ENCODE peak calls at places on chromosomes 3 and 15, in seven cellular contexts. T is pons; L is HT1080; Y is kidney tubule cell; J is non-pigmented ciliary epithelial cell; D is T-helper 9 cell; M is stimulated activated naive CD8-positive, alpha-beta T cell treated with anti-CD3 and anti-CD28 coated beads, Interleukin-15, amount 100 ng/mL, for 72 hours. C is an unnamed sample.

GRCh38 chr3:113533534-113533892 is 1.2 kb downstream of the SIDT1 start:
- DNase-seq in D (peak; percentile 9), J (no peak), L (no peak), T (no peak), M (peak; percentile 42), Y (no peak), C (no peak)

GRCh38 chr3:127763337-127763736 is 59.0 kb downstream of the MGLL start:
- DNase-seq in T (no peak), M (no peak), D (no peak), Y (no peak), J (no peak), L (no peak), C (no peak)

GRCh38 chr3:135055449-135055848 is 260.4 kb downstream of the EPHB1 start:
- DNase-seq in D (no peak), T (no peak), J (no peak), Y (no peak), M (no peak), L (no peak), C (no peak)

GRCh38 chr15:85748729-85749128 is 46.0 kb downstream of the KLHL25 start:
- DNase-seq in J (no peak), Y (no peak), T (no peak), M (no peak), D (no peak), L (no peak), C (no peak)

GRCh38 chr3:32106929-32107362 is 526 bp downstream of the GPD1L start:
- DNase-seq in Y (peak; percentile 63), J (no peak), M (no peak), D (no peak), T (no peak), L (no peak), C (no peak)

GRCh38 chr15:83066034-83066760 is 855 bp downstream of the BTBD1 start:
- DNase-seq in L (no peak), M (no peak), D (no peak), Y (peak; percentile 32), J (no peak), T (no peak), C (no peak)

GRCh38 chr3:74121761-74122160 is 492.7 kb downstream of the CNTN3 start:
- DNase-seq in J (no peak), M (no peak), D (no peak), L (no peak), T (no peak), Y (no peak), C (no peak)

GRCh38 chr3:45969152-45969551 is 25.9 kb downstream of the CXCR6 start:
- DNase-seq in T (no peak), J (no peak), Y (no peak), L (no peak), D (no peak), M (no peak), C (no peak)

GRCh38 chr3:141303481-141304223 is 64.7 kb upstream of the ZBTB38 start:
- DNase-seq in Y (peak; percentile 84), L (peak; percentile 88), D (peak; percentile 37), M (peak; percentile 49), T (peak; percentile 83), J (no peak), C (peak; percentile 62)

GRCh38 chr3:149010504-149010951 is 19.2 kb downstream of the GYG1 start:
- DNase-seq in D (no peak), J (no peak), T (no peak), Y (no peak), L (peak; percentile 36), M (no peak), C (no peak)

GRCh38 chr15:80803580-80804525 is 24.7 kb downstream of the CEMIP start:
- DNase-seq in D (no peak), T (no peak), Y (no peak), J (no peak), M (peak; percentile 22), L (no peak), C (no peak)

GRCh38 chr15:52005748-52006701 is 13.0 kb upstream of the MAPK6 start:
- DNase-seq in T (no peak), Y (peak; percentile 65), L (peak; percentile 75), D (no peak), M (peak; percentile 47), J (no peak), C (no peak)

GRCh38 chr3:125165189-125165947 is 47.2 kb downstream of the SLC12A8 start:
- DNase-seq in Y (peak; percentile 9), L (peak; percentile 66), D (no peak), J (no peak), M (no peak), T (peak; percentile 64), C (no peak)

GRCh38 chr15:51724199-51724598 is 13.3 kb downstream of the LYSMD2 start:
- DNase-seq in L (no peak), Y (no peak), T (no peak), J (no peak), M (no peak), D (no peak), C (no peak)

GRCh38 chr15:98582900-98583554 is 65.3 kb upstream of the IGF1R start:
- DNase-seq in L (no peak), J (no peak), T (no peak), D (no peak), Y (no peak), M (no peak), C (no peak)

GRCh38 chr3:177427540-177427939 is 230.3 kb upstream of the TBL1XR1 start:
- DNase-seq in T (no peak), D (no peak), Y (peak; percentile 65), M (peak; percentile 26), J (no peak), L (peak; percentile 63), C (no peak)

GRCh38 chr3:63791974-63792373 is 27.1 kb upstream of the C3orf49 start:
- DNase-seq in M (no peak), Y (peak; percentile 35), J (peak; percentile 18), L (no peak), T (peak; percentile 40), D (no peak), C (no peak)

GRCh38 chr3:9251055-9251786 is 1.8 kb upstream of the SRGAP3 start:
- DNase-seq in T (no peak), L (no peak), Y (peak; percentile 29), J (no peak), D (no peak), M (no peak), C (no peak)

GRCh38 chr15:63398456-63398855 is 16.8 kb upstream of the CA12 start:
- DNase-seq in M (no peak), L (no peak), D (no peak), Y (no peak), T (no peak), J (no peak), C (no peak)

GRCh38 chr3:65497846-65498245 is 540.9 kb downstream of the MAGI1 start:
- DNase-seq in M (no peak), D (no peak), Y (no peak), L (no peak), J (no peak), T (peak; percentile 37), C (no peak)

GRCh38 chr15:60788514-60789091 is 309.7 kb upstream of the ICE2 start:
- DNase-seq in T (no peak), L (no peak), J (no peak), Y (peak; percentile 22), M (no peak), D (peak; percentile 17), C (no peak)

GRCh38 chr3:85821130-85821756 is 862.5 kb downstream of the CADM2 start:
- DNase-seq in T (peak; percentile 31), L (peak; percentile 48), Y (peak; percentile 41), D (no peak), M (no peak), J (no peak), C (peak; percentile 48)

GRCh38 chr15:94206463-94207167 is 24.7 kb upstream of the MCTP2 start:
- DNase-seq in T (no peak), M (peak; percentile 75), D (no peak), Y (peak; percentile 21), L (peak; percentile 88), J (peak; percentile 69), C (no peak)

GRCh38 chr3:172525116-172525613 is 1.9 kb upstream of the TNFSF10 start:
- DNase-seq in M (no peak), J (no peak), L (no peak), Y (no peak), T (no peak), D (no peak), C (no peak)

GRCh38 chr3:29914861-29915524 is 634.1 kb downstream of the RBMS3 start:
- DNase-seq in M (no peak), D (no peak), L (peak; percentile 50), J (no peak), T (no peak), Y (peak; percentile 23), C (no peak)

GRCh38 chr3:38457111-38458003 is 3.7 kb downstream of the ACVR2B start:
- DNase-seq in T (no peak), Y (peak; percentile 59), J (no peak), M (no peak), L (no peak), D (no peak), C (no peak)

GRCh38 chr3:71547254-71548198 is 36.0 kb downstream of the FOXP1 start:
- DNase-seq in M (no peak), D (no peak), J (no peak), T (peak; percentile 53), Y (no peak), L (no peak), C (no peak)

GRCh38 chr3:187318819-187319616 is 27.5 kb upstream of the MASP1 start:
- DNase-seq in J (peak; percentile 46), D (peak; percentile 10), Y (peak; percentile 68), M (peak; percentile 28), L (peak; percentile 69), T (peak; percentile 63), C (peak; percentile 4)

GRCh38 chr15:99092554-99093172 is 12.2 kb upstream of the SYNM start:
- DNase-seq in M (no peak), D (no peak), L (no peak), Y (no peak), T (no peak), J (no peak), C (no peak)

GRCh38 chr15:66131831-66132230 is 121.7 kb downstream of the MEGF11 start:
- DNase-seq in L (no peak), J (no peak), D (no peak), Y (no peak), T (no peak), M (no peak), C (peak; percentile 50)

GRCh38 chr3:173096994-173097785 is 43.8 kb downstream of the SPATA16 start:
- DNase-seq in Y (peak; percentile 55), M (no peak), T (no peak), L (peak; percentile 34), D (no peak), J (peak; percentile 28), C (no peak)

GRCh38 chr15:82730022-82730530 is 20.4 kb upstream of the AP3B2 start:
- DNase-seq in L (no peak), Y (no peak), D (no peak), M (no peak), T (no peak), J (no peak), C (no peak)